ENCODE peak calls at places on chromosomes 5 and 9, in five cellular contexts. J, E, X, P and V are unnamed samples.

GRCh38 chr5:150000261-150000989 is at the start of the genes HMGXB3 and TIGD6:
- DNase-seq in P (peak), X (peak), J (peak), E (peak), V (peak)

GRCh38 chr5:73395274-73395673 is 53.3 kb downstream of the FOXD1 start:
- DNase-seq in J (no peak), X (no peak), E (no peak), P (no peak), V (no peak)

GRCh38 chr5:178221203-178221771 is 11.3 kb downstream of the PHYKPL start:
- DNase-seq in X (no peak), J (no peak), P (no peak), E (no peak), V (no peak)

GRCh38 chr5:119072496-119072895 is 1.6 kb downstream of the DMXL1 start:
- DNase-seq in E (no peak), P (no peak), X (no peak), J (no peak), V (no peak)

GRCh38 chr9:84447305-84447704 is 106.7 kb upstream of the SLC28A3 start:
- DNase-seq in X (no peak), E (no peak), J (no peak), P (no peak), V (no peak)

GRCh38 chr5:74127377-74128338 is 501.7 kb downstream of the ARHGEF28 start:
- DNase-seq in E (no peak), J (no peak), P (no peak), X (no peak), V (peak)

GRCh38 chr5:93956006-93956405 is 214.6 kb upstream of the POU5F2 start:
- DNase-seq in J (no peak), X (no peak), E (no peak), P (no peak), V (no peak)

GRCh38 chr9:101791938-101792337 is 53.5 kb upstream of the GRIN3A start:
- DNase-seq in E (no peak), P (no peak), X (no peak), J (no peak), V (peak)

GRCh38 chr9:16335788-16336580 is 534.5 kb downstream of the BNC2 start:
- DNase-seq in J (no peak), X (no peak), P (no peak), E (no peak), V (no peak)

GRCh38 chr9:130461218-130461630 is 16.5 kb downstream of the ASS1 start:
- DNase-seq in P (no peak), E (peak), X (peak), J (peak), V (peak)

GRCh38 chr9:96245399-96245798 is 56.6 kb downstream of the HSD17B3 start:
- DNase-seq in J (no peak), E (no peak), X (no peak), P (no peak), V (peak)

GRCh38 chr5:124923131-124923530 is 176.7 kb upstream of the ZNF608 start:
- DNase-seq in E (no peak), J (no peak), X (no peak), P (peak), V (no peak)

GRCh38 chr5:90408571-90409317 is 812 bp downstream of the CETN3 start:
- DNase-seq in P (no peak), X (no peak), J (no peak), E (no peak), V (no peak)

GRCh38 chr5:67165524-67166459 is 30.8 kb downstream of the CD180 start:
- DNase-seq in P (peak), J (peak), X (peak), E (peak), V (peak)

GRCh38 chr9:9998491-9999287 is 614.1 kb downstream of the PTPRD start:
- DNase-seq in X (no peak), E (no peak), J (no peak), P (no peak), V (no peak)

GRCh38 chr9:16870606-16871357 is at the start of gene BNC2:
- DNase-seq in E (no peak), J (no peak), P (no peak), X (peak), V (peak)

GRCh38 chr5:79562351-79563246 is 48.7 kb upstream of the HOMER1 start:
- DNase-seq in E (no peak), X (no peak), J (no peak), P (no peak), V (no peak)

GRCh38 chr9:98022447-98022846 is 34.1 kb upstream of the NANS start:
- DNase-seq in J (no peak), P (no peak), X (no peak), E (no peak), V (no peak)

GRCh38 chr9:98168952-98169488 is 23.4 kb downstream of the CORO2A start:
- DNase-seq in P (peak), J (peak), E (peak), X (peak), V (peak)

GRCh38 chr5:103849934-103850333 is 287.3 kb upstream of the NUDT12 start:
- DNase-seq in X (no peak), E (no peak), J (no peak), P (no peak), V (no peak)

GRCh38 chr5:79225026-79225425 is 10.9 kb upstream of the JMY start:
- DNase-seq in P (no peak), J (no peak), X (no peak), E (no peak), V (no peak)

GRCh38 chr5:142769251-142769792 is 855 bp upstream of the ARHGAP26 start:
- DNase-seq in X (no peak), P (no peak), J (no peak), E (no peak), V (peak)

GRCh38 chr9:124671861-124672260 is 99.2 kb downstream of the NR6A1 start:
- DNase-seq in E (no peak), X (no peak), J (no peak), P (no peak), V (no peak)

GRCh38 chr9:133114451-133114885 is 6.6 kb downstream of the RALGDS start:
- DNase-seq in E (no peak), X (no peak), P (peak), J (no peak), V (peak)

GRCh38 chr9:11192993-11193392 is 580.2 kb upstream of the PTPRD start:
- DNase-seq in X (no peak), P (no peak), J (no peak), E (no peak), V (no peak)

GRCh38 chr9:36980148-36980974 is 53.7 kb downstream of the PAX5 start:
- DNase-seq in E (no peak), X (no peak), J (no peak), P (no peak), V (peak)

GRCh38 chr5:2511131-2511530 is 240.3 kb downstream of the IRX2 start:
- DNase-seq in P (no peak), E (no peak), X (no peak), J (no peak), V (no peak)

GRCh38 chr5:159133041-159133741 is 33.5 kb upstream of the EBF1 start:
- DNase-seq in E (no peak), X (peak), P (no peak), J (no peak), V (peak)

GRCh38 chr9:117103711-117104110 is 311.1 kb downstream of the ASTN2 start:
- DNase-seq in J (no peak), E (no peak), P (no peak), X (no peak), V (no peak)

GRCh38 chr5:90876366-90876765 is 317.8 kb downstream of the ADGRV1 start:
- DNase-seq in P (no peak), E (no peak), J (no peak), X (no peak), V (no peak)

GRCh38 chr5:75412111-75412990 is 75.3 kb downstream of the HMGCR start:
- DNase-seq in E (no peak), P (no peak), J (no peak), X (no peak), V (no peak)

GRCh38 chr9:97905228-97905627 is 17.1 kb downstream of the TRMO start:
- DNase-seq in X (no peak), E (no peak), P (no peak), J (no peak), V (no peak)

GRCh38 chr5:27220752-27221151 is 182.4 kb upstream of the CDH9 start:
- DNase-seq in P (no peak), J (no peak), X (no peak), E (no peak), V (no peak)

GRCh38 chr5:12330993-12331588 is 426.8 kb upstream of the CTNND2 start:
- DNase-seq in X (no peak), J (no peak), E (no peak), P (no peak), V (no peak)

GRCh38 chr5:130333089-130333488 is 428.8 kb downstream of the CHSY3 start:
- DNase-seq in X (no peak), E (no peak), J (no peak), P (no peak), V (no peak)

GRCh38 chr9:80775515-80775914 is 913.8 kb downstream of the TLE1 start:
- DNase-seq in X (no peak), E (no peak), J (no peak), P (no peak), V (peak)

GRCh38 chr9:35914307-35914807 is 5.1 kb downstream of the SPAAR start:
- DNase-seq in P (no peak), X (no peak), J (no peak), E (no peak), V (peak)

GRCh38 chr9:104881991-104882555 is 45.9 kb downstream of the ABCA1 start:
- DNase-seq in X (no peak), J (no peak), E (no peak), P (no peak), V (peak)